ENCODE peak calls at places on chromosomes 7 and 10, in eight cellular contexts. One of them, this sample, is unnamed.

GRCh38 chr7:28748934-28749584 is 209.1 kb downstream of the TRIL start:
- DNase-seq in astrocyte of the spinal cord: peak
- DNase-seq in Caco-2: no peak
- DNase-seq in HFF-Myc: peak
- DNase-seq in hepatocyte: peak
- DNase-seq in posterior cingulate gyrus: no peak
- DNase-seq in ACHN: peak
- DNase-seq in WTC11: no peak
- DNase-seq in this sample: no peak

GRCh38 chr7:80284848-80285247 is 150.2 kb downstream of the GNAI1 start:
- DNase-seq in posterior cingulate gyrus: no peak
- DNase-seq in WTC11: no peak
- DNase-seq in hepatocyte: peak
- DNase-seq in astrocyte of the spinal cord: peak
- DNase-seq in ACHN: no peak
- DNase-seq in Caco-2: no peak
- DNase-seq in HFF-Myc: no peak
- DNase-seq in this sample: peak

GRCh38 chr10:91864099-91864498 is 45.2 kb downstream of the FGFBP3 start:
- DNase-seq in WTC11: no peak
- DNase-seq in astrocyte of the spinal cord: no peak
- DNase-seq in posterior cingulate gyrus: no peak
- DNase-seq in hepatocyte: no peak
- DNase-seq in ACHN: no peak
- DNase-seq in Caco-2: no peak
- DNase-seq in HFF-Myc: peak
- DNase-seq in this sample: no peak

GRCh38 chr10:49526624-49527023 is 12.3 kb downstream of the ERCC6 start:
- DNase-seq in WTC11: no peak
- DNase-seq in posterior cingulate gyrus: no peak
- DNase-seq in astrocyte of the spinal cord: no peak
- DNase-seq in ACHN: no peak
- DNase-seq in HFF-Myc: no peak
- DNase-seq in hepatocyte: no peak
- DNase-seq in Caco-2: no peak
- DNase-seq in this sample: peak

GRCh38 chr7:45978731-45979211 is 57.7 kb upstream of the IGFBP3 start:
- DNase-seq in ACHN: peak
- DNase-seq in WTC11: no peak
- DNase-seq in posterior cingulate gyrus: no peak
- DNase-seq in astrocyte of the spinal cord: no peak
- DNase-seq in hepatocyte: no peak
- DNase-seq in HFF-Myc: no peak
- DNase-seq in Caco-2: no peak
- DNase-seq in this sample: no peak

GRCh38 chr10:31129261-31129660 is 97.6 kb upstream of the ZNF438 start:
- DNase-seq in HFF-Myc: peak
- DNase-seq in hepatocyte: peak
- DNase-seq in posterior cingulate gyrus: no peak
- DNase-seq in astrocyte of the spinal cord: peak
- DNase-seq in ACHN: no peak
- DNase-seq in Caco-2: no peak
- DNase-seq in WTC11: peak
- DNase-seq in this sample: no peak

GRCh38 chr7:31695856-31696255 is 8.8 kb downstream of the PPP1R17 start:
- DNase-seq in astrocyte of the spinal cord: no peak
- DNase-seq in WTC11: no peak
- DNase-seq in posterior cingulate gyrus: no peak
- DNase-seq in HFF-Myc: no peak
- DNase-seq in ACHN: no peak
- DNase-seq in Caco-2: no peak
- DNase-seq in hepatocyte: no peak
- DNase-seq in this sample: no peak

GRCh38 chr7:116324582-116324981 is 114.2 kb downstream of the TES start:
- DNase-seq in WTC11: no peak
- DNase-seq in HFF-Myc: no peak
- DNase-seq in posterior cingulate gyrus: no peak
- DNase-seq in ACHN: no peak
- DNase-seq in Caco-2: no peak
- DNase-seq in astrocyte of the spinal cord: no peak
- DNase-seq in hepatocyte: no peak
- DNase-seq in this sample: no peak